ENCODE peak calls at places on chromosomes 11 and 22, in four cellular contexts. One of them, this sample, is unnamed.
A peak's percentile ranks its signal among the peaks of the same experiment; 100 is the strongest.

GRCh38 chr11:34234086-34234740 is 123.6 kb downstream of the ABTB2 start:
- DNase-seq in SJSA1: peak; percentile 59
- DNase-seq in anterior cingulate cortex: no peak
- DNase-seq in NCI-H1092: no peak
- DNase-seq in this sample: peak; percentile 60

GRCh38 chr11:59778122-59778521 is 22.9 kb downstream of the STX3 start:
- DNase-seq in SJSA1: no peak
- DNase-seq in anterior cingulate cortex: no peak
- DNase-seq in NCI-H1092: no peak
- DNase-seq in this sample: no peak

GRCh38 chr22:27625769-27626674 is 175.5 kb downstream of the MN1 start:
- DNase-seq in SJSA1: no peak
- DNase-seq in anterior cingulate cortex: no peak
- DNase-seq in NCI-H1092: no peak
- DNase-seq in this sample: no peak

GRCh38 chr11:103619938-103620337 is 416.5 kb upstream of the DDI1 start:
- DNase-seq in SJSA1: no peak
- DNase-seq in anterior cingulate cortex: no peak
- DNase-seq in NCI-H1092: peak; percentile 13
- DNase-seq in this sample: no peak

GRCh38 chr22:19604711-19605268 is 80.6 kb upstream of the CLDN5 start:
- DNase-seq in SJSA1: no peak
- DNase-seq in anterior cingulate cortex: no peak
- DNase-seq in NCI-H1092: no peak
- DNase-seq in this sample: peak; percentile 38

GRCh38 chr11:117815262-117815803 is 9.2 kb downstream of the FXYD2 start:
- DNase-seq in SJSA1: no peak
- DNase-seq in anterior cingulate cortex: no peak
- DNase-seq in NCI-H1092: no peak
- DNase-seq in this sample: peak; percentile 94

GRCh38 chr22:40420341-40421081 is 50.1 kb downstream of the SGSM3 start:
- DNase-seq in SJSA1: no peak
- DNase-seq in anterior cingulate cortex: no peak
- DNase-seq in NCI-H1092: no peak
- DNase-seq in this sample: no peak

GRCh38 chr11:60281482-60281881 is 1.0 kb downstream of the MS4A4A start:
- DNase-seq in SJSA1: no peak
- DNase-seq in anterior cingulate cortex: no peak
- DNase-seq in NCI-H1092: no peak
- DNase-seq in this sample: no peak

GRCh38 chr11:61834278-61835004 is 6.3 kb downstream of the FADS2 start:
- DNase-seq in SJSA1: no peak
- DNase-seq in anterior cingulate cortex: peak; percentile 40
- DNase-seq in NCI-H1092: peak; percentile 72
- DNase-seq in this sample: peak; percentile 73

GRCh38 chr22:50269573-50270301 is 443 bp downstream of the MAPK11 start:
- DNase-seq in SJSA1: no peak
- DNase-seq in anterior cingulate cortex: peak; percentile 48
- DNase-seq in NCI-H1092: no peak
- DNase-seq in this sample: peak; percentile 5

GRCh38 chr11:63212742-63213141 is 30.7 kb downstream of the SLC22A25 start:
- DNase-seq in SJSA1: no peak
- DNase-seq in anterior cingulate cortex: no peak
- DNase-seq in NCI-H1092: no peak
- DNase-seq in this sample: peak; percentile 25

GRCh38 chr11:126123686-126124085 is 61.0 kb upstream of the CDON start:
- DNase-seq in SJSA1: no peak
- DNase-seq in anterior cingulate cortex: no peak
- DNase-seq in NCI-H1092: no peak
- DNase-seq in this sample: peak; percentile 30

GRCh38 chr11:102005306-102005705 is 41.9 kb upstream of the CFAP300 start:
- DNase-seq in SJSA1: no peak
- DNase-seq in anterior cingulate cortex: no peak
- DNase-seq in NCI-H1092: no peak
- DNase-seq in this sample: no peak

GRCh38 chr11:47216141-47216798 is 1.5 kb downstream of the DDB2 start:
- DNase-seq in SJSA1: peak; percentile 83
- DNase-seq in anterior cingulate cortex: no peak
- DNase-seq in NCI-H1092: peak; percentile 16
- DNase-seq in this sample: peak; percentile 50

GRCh38 chr22:22712092-22712658 is 67.8 kb downstream of the GGTLC2 start:
- DNase-seq in SJSA1: no peak
- DNase-seq in anterior cingulate cortex: no peak
- DNase-seq in NCI-H1092: no peak
- DNase-seq in this sample: no peak

GRCh38 chr11:110362916-110363574 is 66.6 kb upstream of the RDX start:
- DNase-seq in SJSA1: peak; percentile 46
- DNase-seq in anterior cingulate cortex: peak; percentile 2
- DNase-seq in NCI-H1092: peak; percentile 16
- DNase-seq in this sample: no peak